ENCODE peak calls at places on chromosomes 3 and 15, in eight cellular contexts. Z, M, U, B, E, V, S and A are unnamed samples.

GRCh38 chr3:127044996-127045395 is 62.1 kb downstream of the PLXNA1 start:
- DNase-seq in Z (peak; percentile 76), M (no peak), U (no peak), B (no peak), E (no peak), V (no peak), S (no peak), A (peak; percentile 39)

GRCh38 chr15:82543155-82543554 is 2.9 kb upstream of the RPS17 start:
- DNase-seq in Z (peak; percentile 77), M (peak; percentile 77), U (no peak), B (no peak), E (no peak), V (no peak), S (peak; percentile 32), A (no peak)

GRCh38 chr3:194312186-194312742 is 38.9 kb downstream of the CPN2 start:
- DNase-seq in Z (peak; percentile 26), M (no peak), U (no peak), B (no peak), E (no peak), V (no peak), S (no peak), A (no peak)

GRCh38 chr15:91915576-91915975 is 62.1 kb downstream of the SLCO3A1 start:
- DNase-seq in Z (no peak), M (no peak), U (no peak), B (no peak), E (no peak), V (no peak), S (no peak), A (no peak)

GRCh38 chr3:107172411-107172810 is 204.8 kb upstream of the CCDC54 start:
- DNase-seq in Z (no peak), M (no peak), U (no peak), B (no peak), E (no peak), V (no peak), S (no peak), A (no peak)

GRCh38 chr15:73564255-73564654 is 68.9 kb downstream of the NPTN start:
- DNase-seq in Z (no peak), M (peak; percentile 85), U (no peak), B (peak; percentile 73), E (no peak), V (no peak), S (no peak), A (no peak)

GRCh38 chr3:118765636-118766305 is 268.9 kb downstream of the IGSF11 start:
- DNase-seq in Z (no peak), M (no peak), U (no peak), B (no peak), E (no peak), V (no peak), S (no peak), A (no peak)

GRCh38 chr3:4720316-4721075 is 227.3 kb downstream of the ITPR1 start:
- DNase-seq in Z (peak; percentile 81), M (peak; percentile 84), U (no peak), B (peak; percentile 75), E (peak; percentile 64), V (no peak), S (no peak), A (peak; percentile 45)

GRCh38 chr3:72538070-72538745 is 310.0 kb downstream of the SHQ1 start:
- DNase-seq in Z (no peak), M (no peak), U (no peak), B (no peak), E (no peak), V (no peak), S (no peak), A (no peak)

GRCh38 chr15:101132390-101133180 is 119.3 kb downstream of the CHSY1 start:
- DNase-seq in Z (no peak), M (no peak), U (no peak), B (no peak), E (no peak), V (no peak), S (no peak), A (no peak)

GRCh38 chr15:41438206-41438605 is 21.3 kb downstream of the RTF1 start:
- DNase-seq in Z (no peak), M (no peak), U (no peak), B (no peak), E (no peak), V (no peak), S (no peak), A (no peak)

DNA sequence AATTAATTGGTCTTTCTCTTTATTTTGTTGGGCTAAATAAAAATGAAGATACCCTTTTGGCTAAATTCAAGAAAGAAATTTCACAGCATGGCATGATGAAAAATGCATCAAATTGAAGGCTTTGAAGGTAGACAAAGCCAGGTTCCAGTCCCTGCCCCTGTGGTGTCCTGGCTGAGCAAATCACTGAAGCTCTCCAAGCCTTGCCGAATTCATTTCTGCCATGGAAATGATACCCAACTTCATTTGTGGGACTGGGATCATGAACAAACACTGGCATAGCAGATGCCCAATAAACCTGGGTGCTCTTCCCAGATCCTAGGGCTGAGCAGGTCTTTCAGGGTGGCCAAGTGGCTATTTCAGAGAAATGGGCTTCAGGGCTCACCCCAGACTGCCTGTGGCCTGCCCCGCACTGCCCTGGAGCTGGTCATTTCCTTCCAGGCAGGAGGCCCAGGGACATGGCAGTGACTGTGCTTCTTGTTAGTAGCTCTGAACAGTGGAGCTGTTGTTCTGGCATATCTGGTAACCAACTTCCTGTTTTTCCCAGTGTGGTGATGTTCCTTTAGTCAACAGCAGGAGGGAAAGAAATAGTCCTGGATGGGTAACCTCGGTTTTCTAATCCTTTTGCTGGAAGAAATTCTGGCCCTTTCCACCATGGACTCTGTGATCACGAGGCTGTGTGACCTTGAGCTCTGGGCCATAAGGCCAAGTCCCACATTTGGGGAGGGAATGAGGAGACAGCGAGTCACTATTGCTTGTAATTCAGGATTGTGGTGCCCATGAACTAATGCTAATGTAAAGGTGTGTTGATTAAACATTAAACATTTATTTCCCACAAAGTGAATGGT is 47.6 kb downstream of the CTDSPL start:
- DNase-seq in Z (no peak), M (peak; percentile 23), U (no peak), B (peak; percentile 51), E (no peak), V (no peak), S (no peak), A (no peak)
- H3K4me1 ChIP-seq in Z (peaks cover 14% of the 10 kb centered on the region), M (peaks cover 28% of the 10 kb centered on the region), U (peaks cover 42% of the 10 kb centered on the region), B (peaks cover 39% of the 10 kb centered on the region), E (peaks cover 52% of the 10 kb centered on the region), V (peaks cover 16% of the 10 kb centered on the region), S (peaks cover 26% of the 10 kb centered on the region), A (peaks cover 16% of the 10 kb centered on the region)

DNA sequence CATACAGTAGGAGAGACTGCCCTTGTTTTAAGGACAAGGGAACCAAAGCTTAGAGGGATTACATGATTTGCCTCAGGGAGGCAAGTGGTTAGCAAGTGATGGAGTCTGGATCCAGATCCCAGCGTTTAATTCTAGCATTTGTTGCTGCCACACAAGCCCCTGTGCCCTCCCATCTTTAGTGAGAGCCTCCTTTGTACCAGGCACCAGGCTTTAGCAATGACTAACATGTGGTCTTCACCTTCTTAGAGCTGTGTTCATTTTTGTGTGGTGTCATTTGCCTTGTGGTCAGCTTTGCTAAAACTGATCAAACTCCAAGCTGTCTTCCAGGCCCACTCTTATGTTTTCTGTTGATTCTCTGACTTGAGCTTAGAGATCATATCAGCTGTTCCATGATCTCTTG is 290.5 kb downstream of the RPLP1 start:
- DNase-seq in Z (no peak), M (no peak), U (no peak), B (no peak), E (no peak), V (no peak), S (no peak), A (no peak)
- H3K4me1 ChIP-seq in Z (no peaks in the 10 kb centered on the region), M (no peaks in the 10 kb centered on the region), U (no peaks in the 10 kb centered on the region), B (no peaks in the 10 kb centered on the region), E (no peaks in the 10 kb centered on the region), V (peaks cover 11% of the 10 kb centered on the region), S (peaks cover 2% of the 10 kb centered on the region), A (no peaks in the 10 kb centered on the region)

GRCh38 chr3:57069471-57070010 is 9.1 kb downstream of the SPATA12 start:
- DNase-seq in Z (no peak), M (no peak), U (no peak), B (no peak), E (no peak), V (no peak), S (no peak), A (no peak)
- H3K4me1 ChIP-seq in Z (no peaks in the 10 kb centered on the region), M (peaks cover 14% of the 10 kb centered on the region), U (peaks cover 13% of the 10 kb centered on the region), B (peaks cover 10% of the 10 kb centered on the region), E (peaks cover 16% of the 10 kb centered on the region), V (no peaks in the 10 kb centered on the region), S (peaks cover 6% of the 10 kb centered on the region), A (peaks cover 7% of the 10 kb centered on the region)

DNA sequence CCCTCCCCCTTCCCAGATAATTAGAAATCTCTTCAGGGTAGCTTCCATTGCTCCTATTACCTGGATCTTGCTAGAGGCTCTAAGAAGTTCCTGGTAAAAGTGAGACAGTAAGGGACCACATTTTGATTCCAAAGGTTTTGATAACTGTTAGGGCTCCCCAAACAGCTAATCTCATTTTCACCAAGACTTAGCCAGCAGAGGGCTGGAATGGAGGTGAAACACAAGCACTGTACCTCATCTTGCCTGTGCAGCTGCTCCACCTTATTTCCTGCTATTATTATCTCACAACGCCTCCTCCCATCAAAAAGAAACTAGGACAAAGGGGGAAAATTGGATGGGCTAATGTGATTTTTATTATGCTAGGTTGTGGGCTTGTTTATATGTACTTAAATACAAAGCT is 7.3 kb downstream of the SETD5 start:
- DNase-seq in Z (no peak), M (no peak), U (no peak), B (peak; percentile 21), E (no peak), V (no peak), S (no peak), A (no peak)
- H3K4me1 ChIP-seq in Z (peaks cover 6% of the 10 kb centered on the region), M (peaks cover 68% of the 10 kb centered on the region), U (peaks cover 90% of the 10 kb centered on the region), B (peaks cover 46% of the 10 kb centered on the region), E (peaks cover 100% of the 10 kb centered on the region), V (peaks cover 50% of the 10 kb centered on the region), S (peaks cover 6% of the 10 kb centered on the region), A (peaks cover 98% of the 10 kb centered on the region)